ENCODE peak calls at places on chromosomes 4 and X, in four cellular contexts. One of them, this sample, is unnamed.
A peak's percentile ranks its signal among the peaks of the same experiment; 100 is the strongest.

GRCh38 chr4:114386637-114387233 is 211.9 kb upstream of the UGT8 start:
- DNase-seq in foreskin fibroblast: peak; percentile 14
- DNase-seq in fibroblast of the aortic adventitia: peak; percentile 67
- DNase-seq in fibroblast of mammary gland: peak; percentile 56
- DNase-seq in this sample: peak; percentile 6

GRCh38 chrX:73831500-73831899 is 268.5 kb downstream of the CHIC1 start:
- DNase-seq in fibroblast of mammary gland: no peak
- DNase-seq in foreskin fibroblast: no peak
- DNase-seq in fibroblast of the aortic adventitia: no peak
- DNase-seq in this sample: no peak

GRCh38 chr4:170775851-170776250 is 686.1 kb upstream of the AADAT start:
- DNase-seq in foreskin fibroblast: no peak
- DNase-seq in fibroblast of the aortic adventitia: no peak
- DNase-seq in fibroblast of mammary gland: no peak
- DNase-seq in this sample: no peak

GRCh38 chr4:114015444-114015899 is 36.0 kb upstream of the ARSJ start:
- DNase-seq in fibroblast of mammary gland: peak; percentile 99
- DNase-seq in foreskin fibroblast: peak; percentile 98
- DNase-seq in fibroblast of the aortic adventitia: peak; percentile 100
- DNase-seq in this sample: no peak

GRCh38 chrX:154529206-154529612 is 13.2 kb upstream of the FAM3A start:
- DNase-seq in fibroblast of the aortic adventitia: peak; percentile 68
- DNase-seq in fibroblast of mammary gland: peak; percentile 66
- DNase-seq in foreskin fibroblast: no peak
- DNase-seq in this sample: no peak

GRCh38 chrX:150348365-150348764 is 14.8 kb upstream of the MAMLD1 start:
- DNase-seq in fibroblast of the aortic adventitia: no peak
- DNase-seq in foreskin fibroblast: no peak
- DNase-seq in fibroblast of mammary gland: no peak
- DNase-seq in this sample: no peak

GRCh38 chr4:26321326-26322276 is 787 bp downstream of the RBPJ start:
- DNase-seq in fibroblast of mammary gland: no peak
- DNase-seq in foreskin fibroblast: no peak
- DNase-seq in fibroblast of the aortic adventitia: peak; percentile 47
- DNase-seq in this sample: peak; percentile 47

GRCh38 chr4:31458813-31459212 is 738.6 kb downstream of the PCDH7 start:
- DNase-seq in fibroblast of the aortic adventitia: peak; percentile 69
- DNase-seq in foreskin fibroblast: no peak
- DNase-seq in fibroblast of mammary gland: peak; percentile 86
- DNase-seq in this sample: no peak

GRCh38 chrX:153845195-153845594 is 14.9 kb upstream of the PDZD4 start:
- DNase-seq in foreskin fibroblast: no peak
- DNase-seq in fibroblast of the aortic adventitia: no peak
- DNase-seq in fibroblast of mammary gland: no peak
- DNase-seq in this sample: no peak

GRCh38 chrX:1355131-1355799 is 18.7 kb downstream of the IL3RA start:
- DNase-seq in fibroblast of mammary gland: no peak
- DNase-seq in foreskin fibroblast: no peak
- DNase-seq in fibroblast of the aortic adventitia: no peak
- DNase-seq in this sample: no peak

GRCh38 chr4:110902500-110902899 is 279.6 kb upstream of the PITX2 start:
- DNase-seq in fibroblast of the aortic adventitia: peak; percentile 49
- DNase-seq in foreskin fibroblast: no peak
- DNase-seq in fibroblast of mammary gland: no peak
- DNase-seq in this sample: no peak

GRCh38 chr4:93671093-93671492 is 157.5 kb upstream of the ATOH1 start:
- DNase-seq in foreskin fibroblast: no peak
- DNase-seq in fibroblast of the aortic adventitia: no peak
- DNase-seq in fibroblast of mammary gland: no peak
- DNase-seq in this sample: no peak

GRCh38 chr4:80365928-80366327 is 30.4 kb downstream of the CFAP299 start:
- DNase-seq in fibroblast of the aortic adventitia: peak; percentile 85
- DNase-seq in fibroblast of mammary gland: peak; percentile 73
- DNase-seq in foreskin fibroblast: peak; percentile 68
- DNase-seq in this sample: no peak

GRCh38 chr4:15336410-15337184 is 91.2 kb upstream of the C1QTNF7 start:
- DNase-seq in fibroblast of mammary gland: peak; percentile 89
- DNase-seq in foreskin fibroblast: peak; percentile 89
- DNase-seq in fibroblast of the aortic adventitia: no peak
- DNase-seq in this sample: no peak

GRCh38 chrX:77785400-77785745 is 643 bp downstream of the ATRX start:
- DNase-seq in fibroblast of mammary gland: peak; percentile 17
- DNase-seq in foreskin fibroblast: no peak
- DNase-seq in fibroblast of the aortic adventitia: peak; percentile 15
- DNase-seq in this sample: no peak

GRCh38 chr4:142909908-142910307 is 63.8 kb upstream of the INPP4B start:
- DNase-seq in fibroblast of the aortic adventitia: no peak
- DNase-seq in fibroblast of mammary gland: no peak
- DNase-seq in foreskin fibroblast: no peak
- DNase-seq in this sample: no peak

GRCh38 chrX:68719904-68720614 is 72.6 kb downstream of the STARD8 start:
- DNase-seq in fibroblast of mammary gland: peak; percentile 5
- DNase-seq in foreskin fibroblast: no peak
- DNase-seq in fibroblast of the aortic adventitia: no peak
- DNase-seq in this sample: no peak

GRCh38 chrX:997631-998137 is 214.8 kb downstream of the CRLF2 start:
- DNase-seq in fibroblast of the aortic adventitia: no peak
- DNase-seq in fibroblast of mammary gland: no peak
- DNase-seq in foreskin fibroblast: no peak
- DNase-seq in this sample: no peak

GRCh38 chr4:149972407-149972806 is 105.8 kb upstream of the DCLK2 start:
- DNase-seq in foreskin fibroblast: no peak
- DNase-seq in fibroblast of the aortic adventitia: no peak
- DNase-seq in fibroblast of mammary gland: peak; percentile 22
- DNase-seq in this sample: no peak

GRCh38 chr4:4330794-4331193 is 40.7 kb downstream of the ZBTB49 start:
- DNase-seq in foreskin fibroblast: no peak
- DNase-seq in fibroblast of the aortic adventitia: no peak
- DNase-seq in fibroblast of mammary gland: no peak
- DNase-seq in this sample: no peak

GRCh38 chr4:147056951-147057630 is 111.4 kb upstream of the TTC29 start:
- DNase-seq in fibroblast of the aortic adventitia: peak; percentile 50
- DNase-seq in fibroblast of mammary gland: peak; percentile 34
- DNase-seq in foreskin fibroblast: no peak
- DNase-seq in this sample: no peak

GRCh38 chrX:9677098-9677739 is 88.4 kb downstream of the GPR143 start:
- DNase-seq in fibroblast of mammary gland: peak; percentile 71
- DNase-seq in foreskin fibroblast: no peak
- DNase-seq in fibroblast of the aortic adventitia: peak; percentile 33
- DNase-seq in this sample: peak; percentile 73

GRCh38 chrX:28586891-28587635 is at the start of gene IL1RAPL1:
- DNase-seq in fibroblast of the aortic adventitia: peak; percentile 75
- DNase-seq in fibroblast of mammary gland: peak; percentile 31
- DNase-seq in foreskin fibroblast: no peak
- DNase-seq in this sample: no peak

GRCh38 chrX:28589048-28589447 is 1.8 kb downstream of the IL1RAPL1 start:
- DNase-seq in fibroblast of mammary gland: no peak
- DNase-seq in foreskin fibroblast: no peak
- DNase-seq in fibroblast of the aortic adventitia: no peak
- DNase-seq in this sample: no peak

GRCh38 chrX:28591542-28591941 is 4.3 kb downstream of the IL1RAPL1 start:
- DNase-seq in foreskin fibroblast: no peak
- DNase-seq in fibroblast of mammary gland: no peak
- DNase-seq in fibroblast of the aortic adventitia: no peak
- DNase-seq in this sample: no peak

GRCh38 chrX:28586291-28586690 is 955 bp upstream of the IL1RAPL1 start:
- DNase-seq in foreskin fibroblast: no peak
- DNase-seq in fibroblast of the aortic adventitia: peak; percentile 25
- DNase-seq in fibroblast of mammary gland: no peak
- DNase-seq in this sample: no peak

GRCh38 chrX:28590394-28590793 is 3.1 kb downstream of the IL1RAPL1 start:
- DNase-seq in foreskin fibroblast: no peak
- DNase-seq in fibroblast of mammary gland: no peak
- DNase-seq in fibroblast of the aortic adventitia: peak; percentile 27
- DNase-seq in this sample: no peak
- TF ChIP-seq CTCF in foreskin fibroblast: no peak
- TF ChIP-seq CTCF in fibroblast of mammary gland: no peak
- TF ChIP-seq CTCF in fibroblast of the aortic adventitia: peak; percentile 24
- TF ChIP-seq CTCF in this sample: no peak

GRCh38 chr4:189837462-189837861 is 103.2 kb upstream of the FRG1 start:
- DNase-seq in fibroblast of mammary gland: no peak
- DNase-seq in foreskin fibroblast: no peak
- DNase-seq in fibroblast of the aortic adventitia: no peak
- DNase-seq in this sample: no peak

GRCh38 chr4:189835505-189835904 is 105.2 kb upstream of the FRG1 start:
- DNase-seq in fibroblast of the aortic adventitia: peak; percentile 39
- DNase-seq in fibroblast of mammary gland: peak; percentile 4
- DNase-seq in foreskin fibroblast: no peak
- DNase-seq in this sample: no peak

GRCh38 chr4:189832528-189832927 is 108.1 kb upstream of the FRG1 start:
- DNase-seq in foreskin fibroblast: no peak
- DNase-seq in fibroblast of the aortic adventitia: no peak
- DNase-seq in fibroblast of mammary gland: no peak
- DNase-seq in this sample: no peak

GRCh38 chr4:189838821-189839497 is 101.7 kb upstream of the FRG1 start:
- DNase-seq in fibroblast of mammary gland: no peak
- DNase-seq in fibroblast of the aortic adventitia: no peak
- DNase-seq in foreskin fibroblast: no peak
- DNase-seq in this sample: no peak

GRCh38 chr4:189834586-189834985 is 106.1 kb upstream of the FRG1 start:
- DNase-seq in fibroblast of mammary gland: no peak
- DNase-seq in fibroblast of the aortic adventitia: no peak
- DNase-seq in foreskin fibroblast: no peak
- DNase-seq in this sample: no peak
- H3K4me3 ChIP-seq in fibroblast of mammary gland: no peak overlapping the region
- H3K4me3 ChIP-seq in fibroblast of the aortic adventitia: no peak overlapping the region
- H3K4me3 ChIP-seq in foreskin fibroblast: no peak overlapping the region
- H3K4me3 ChIP-seq in this sample: no peak overlapping the region

GRCh38 chrX:108396986-108397385 is 41.2 kb downstream of the COL4A6 start:
- DNase-seq in foreskin fibroblast: no peak
- DNase-seq in fibroblast of mammary gland: no peak
- DNase-seq in fibroblast of the aortic adventitia: no peak
- DNase-seq in this sample: no peak
- TF ChIP-seq CTCF in foreskin fibroblast: no peak
- TF ChIP-seq CTCF in fibroblast of mammary gland: no peak
- TF ChIP-seq CTCF in fibroblast of the aortic adventitia: no peak
- TF ChIP-seq CTCF in this sample: no peak

DNA sequence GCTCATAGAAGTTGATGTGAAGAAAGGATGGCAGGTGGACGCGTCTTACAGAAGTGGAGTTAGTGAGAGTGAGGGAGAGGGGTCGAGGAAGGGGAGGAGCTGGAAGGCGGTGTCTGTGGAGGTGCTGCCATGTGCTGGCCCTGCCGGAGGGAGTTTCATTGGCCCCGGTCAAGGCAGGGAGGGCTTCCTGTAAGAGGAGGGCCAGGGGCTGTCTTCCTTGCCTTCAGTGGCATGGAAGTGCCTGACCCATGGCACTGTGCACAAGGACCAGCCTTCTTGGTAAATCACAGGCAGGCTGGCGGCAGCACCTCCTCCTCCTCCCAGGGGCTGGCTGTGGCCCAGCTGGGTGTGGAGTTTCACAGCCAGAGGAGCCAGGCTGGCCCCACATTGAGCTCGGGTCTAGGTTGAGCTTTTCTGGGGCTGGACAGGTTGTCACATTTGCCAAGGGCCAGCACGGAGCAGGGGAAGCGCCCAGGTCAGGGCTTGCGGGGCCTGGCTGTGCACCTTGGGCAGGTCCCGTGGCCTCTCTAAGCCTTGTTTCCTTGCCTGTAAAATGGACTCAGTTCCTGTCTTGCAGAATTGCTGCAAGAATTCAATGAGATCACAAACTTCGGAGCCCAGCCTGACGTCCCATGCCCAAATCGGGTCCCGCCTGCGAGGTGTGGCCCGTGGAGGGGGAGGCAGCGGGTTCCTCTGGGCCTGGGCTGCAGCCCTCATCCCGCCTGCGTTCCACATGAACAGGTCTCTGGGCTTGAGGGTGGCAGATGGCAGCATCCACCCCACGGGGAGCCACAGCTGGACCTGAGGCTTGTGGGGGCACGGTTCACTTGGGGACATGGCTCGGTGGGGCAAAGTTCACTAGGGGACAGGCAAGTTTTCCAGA is 7.0 kb downstream of the HTRA3 start:
- DNase-seq in fibroblast of mammary gland: peak; percentile 23
- DNase-seq in fibroblast of the aortic adventitia: peak; percentile 58
- DNase-seq in foreskin fibroblast: peak; percentile 45
- DNase-seq in this sample: no peak
- H3K4me3 ChIP-seq in fibroblast of mammary gland: no peak overlapping the region
- H3K4me3 ChIP-seq in fibroblast of the aortic adventitia: no peak overlapping the region
- H3K4me3 ChIP-seq in foreskin fibroblast: no peak overlapping the region
- H3K4me3 ChIP-seq in this sample: no peak overlapping the region